ENCODE peak calls at places on chromosomes 13 and 19, in seven cellular contexts. G is A549, P is IMR-90, Z is WTC11, Y is H1, L is K562, K is HepG2. W is an unnamed sample.

GRCh38 chr19:35000647-35001501 is 751 bp downstream of the GRAMD1A start:
- DNase-seq in G (peak), P (peak), Z (peak), Y (peak), L (peak), K (peak), W (peak)

GRCh38 chr13:75881109-75881775 is 245.1 kb downstream of the LMO7 start:
- DNase-seq in G (no peak), P (peak), Z (no peak), Y (no peak), L (no peak), K (no peak), W (no peak)

GRCh38 chr13:50599927-50600326 is 243.6 kb downstream of the DLEU7 start:
- DNase-seq in G (no peak), P (no peak), Z (no peak), Y (no peak), L (no peak), K (no peak), W (no peak)

GRCh38 chr19:55172741-55173140 is 6.3 kb upstream of the DNAAF3 start:
- DNase-seq in G (no peak), P (peak), Z (no peak), Y (no peak), L (no peak), K (no peak), W (no peak)

GRCh38 chr19:3507371-3508120 is 1.4 kb downstream of the FZR1 start:
- DNase-seq in G (no peak), P (no peak), Z (peak), Y (no peak), L (peak), K (peak), W (peak)

GRCh38 chr13:80173224-80173623 is 167.7 kb downstream of the SPRY2 start:
- DNase-seq in G (no peak), P (no peak), Z (no peak), Y (no peak), L (no peak), K (no peak), W (no peak)

GRCh38 chr13:99983401-99984133 is 2.0 kb downstream of the ZIC2 start:
- DNase-seq in G (no peak), P (no peak), Z (no peak), Y (no peak), L (no peak), K (no peak), W (peak)

GRCh38 chr13:47859129-47859528 is 141.9 kb downstream of the SUCLA2 start:
- DNase-seq in G (no peak), P (no peak), Z (no peak), Y (no peak), L (no peak), K (no peak), W (no peak)

GRCh38 chr19:50556236-50557008 is 11.8 kb downstream of the LRRC4B start:
- DNase-seq in G (peak), P (peak), Z (peak), Y (peak), L (peak), K (peak), W (peak)

GRCh38 chr19:31534786-31535185 is 185.6 kb upstream of the TSHZ3 start:
- DNase-seq in G (no peak), P (no peak), Z (no peak), Y (no peak), L (no peak), K (no peak), W (no peak)

GRCh38 chr19:32497386-32497785 is 83.6 kb upstream of the PDCD5 start:
- DNase-seq in G (no peak), P (no peak), Z (no peak), Y (no peak), L (no peak), K (no peak), W (no peak)

GRCh38 chr19:6737284-6737872 is at the start of gene GPR108:
- DNase-seq in G (peak), P (peak), Z (peak), Y (peak), L (peak), K (peak), W (peak)

GRCh38 chr19:6464070-6464873 is at the start of gene CRB3:
- DNase-seq in G (peak), P (no peak), Z (peak), Y (peak), L (no peak), K (peak), W (no peak)

GRCh38 chr19:45404557-45405434 is at the start of gene PPP1R13L:
- DNase-seq in G (peak), P (peak), Z (peak), Y (no peak), L (peak), K (peak), W (peak)

GRCh38 chr19:35959040-35959967 is 23.1 kb downstream of the LRFN3 start:
- DNase-seq in G (no peak), P (no peak), Z (peak), Y (no peak), L (peak), K (no peak), W (peak)

GRCh38 chr13:64505511-64505910 is 2724.6 kb downstream of the PCDH9 start:
- DNase-seq in G (no peak), P (peak), Z (no peak), Y (no peak), L (no peak), K (no peak), W (no peak)

GRCh38 chr19:21321996-21322395 is 7.2 kb downstream of the ZNF708 start:
- DNase-seq in G (no peak), P (no peak), Z (no peak), Y (no peak), L (no peak), K (no peak), W (no peak)

GRCh38 chr13:20526664-20527063 is 1.0 kb upstream of the CRYL1 start:
- DNase-seq in G (no peak), P (peak), Z (no peak), Y (no peak), L (no peak), K (peak), W (no peak)

GRCh38 chr19:51686171-51686570 is 7.0 kb upstream of the SPACA6 start:
- DNase-seq in G (no peak), P (no peak), Z (no peak), Y (no peak), L (no peak), K (no peak), W (no peak)

GRCh38 chr19:13060964-13061927 is 41.4 kb downstream of the LYL1 start:
- DNase-seq in G (peak), P (peak), Z (peak), Y (no peak), L (peak), K (peak), W (peak)

GRCh38 chr13:34867590-34867989 is 74.5 kb upstream of the NBEA start:
- DNase-seq in G (no peak), P (peak), Z (no peak), Y (no peak), L (no peak), K (no peak), W (no peak)

GRCh38 chr13:87311165-87311564 is 360.0 kb upstream of the SLITRK5 start:
- DNase-seq in G (no peak), P (no peak), Z (no peak), Y (no peak), L (no peak), K (no peak), W (no peak)

GRCh38 chr19:48619692-48620565 is 623 bp downstream of the SPHK2 start:
- DNase-seq in G (no peak), P (no peak), Z (no peak), Y (no peak), L (peak), K (no peak), W (no peak)
- TF ChIP-seq USF2 in G (no peak), P (no peak), Z (no peak), Y (no peak), L (no peak), K (no peak), W (no peak)

GRCh38 chr19:58009666-58010301 is 7.2 kb upstream of the ZNF606 start:
- DNase-seq in G (peak), P (peak), Z (peak), Y (peak), L (peak), K (no peak), W (no peak)

GRCh38 chr19:58003153-58003828 is 671 bp upstream of the ZNF606 start:
- DNase-seq in G (no peak), P (no peak), Z (no peak), Y (no peak), L (no peak), K (no peak), W (no peak)

GRCh38 chr19:58007285-58007684 is 4.7 kb upstream of the ZNF606 start:
- DNase-seq in G (no peak), P (no peak), Z (peak), Y (no peak), L (no peak), K (peak), W (no peak)

GRCh38 chr19:58010507-58010906 is 7.9 kb upstream of the ZNF606 start:
- DNase-seq in G (no peak), P (no peak), Z (no peak), Y (no peak), L (no peak), K (no peak), W (no peak)

GRCh38 chr19:58009301-58009665 is 6.7 kb upstream of the ZNF606 start:
- DNase-seq in G (no peak), P (no peak), Z (no peak), Y (no peak), L (no peak), K (no peak), W (no peak)
- TF ChIP-seq USF2 in G (no peak), P (no peak), Z (no peak), Y (no peak), L (no peak), K (no peak), W (no peak)

DNA sequence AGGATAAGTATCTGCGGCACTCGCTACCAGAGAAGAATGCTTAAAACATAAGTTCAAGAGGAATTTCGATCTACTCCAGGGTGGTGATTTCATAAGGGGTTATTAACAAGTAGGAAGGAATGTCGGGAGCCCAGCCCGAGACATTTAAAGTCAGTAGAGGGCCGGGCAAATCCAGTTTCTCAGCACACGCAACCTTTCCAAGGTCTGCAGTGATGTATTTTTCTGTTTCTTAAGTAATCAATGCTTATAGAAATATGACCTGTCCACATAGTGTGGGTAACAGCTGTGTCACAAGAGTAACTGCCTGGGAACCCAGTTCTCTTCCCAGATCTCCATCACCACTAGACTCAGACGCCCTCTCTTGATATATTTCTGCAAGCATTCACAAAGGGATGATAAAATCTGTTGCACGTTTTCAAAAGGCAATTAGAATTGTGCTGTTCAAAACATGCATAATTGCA is 525.9 kb downstream of the MYO16 start:
- DNase-seq in G (no peak), P (peak), Z (no peak), Y (no peak), L (no peak), K (no peak), W (no peak)
- TF ChIP-seq USF2 in G (no peak), P (no peak), Z (no peak), Y (no peak), L (no peak), K (no peak), W (no peak)

DNA sequence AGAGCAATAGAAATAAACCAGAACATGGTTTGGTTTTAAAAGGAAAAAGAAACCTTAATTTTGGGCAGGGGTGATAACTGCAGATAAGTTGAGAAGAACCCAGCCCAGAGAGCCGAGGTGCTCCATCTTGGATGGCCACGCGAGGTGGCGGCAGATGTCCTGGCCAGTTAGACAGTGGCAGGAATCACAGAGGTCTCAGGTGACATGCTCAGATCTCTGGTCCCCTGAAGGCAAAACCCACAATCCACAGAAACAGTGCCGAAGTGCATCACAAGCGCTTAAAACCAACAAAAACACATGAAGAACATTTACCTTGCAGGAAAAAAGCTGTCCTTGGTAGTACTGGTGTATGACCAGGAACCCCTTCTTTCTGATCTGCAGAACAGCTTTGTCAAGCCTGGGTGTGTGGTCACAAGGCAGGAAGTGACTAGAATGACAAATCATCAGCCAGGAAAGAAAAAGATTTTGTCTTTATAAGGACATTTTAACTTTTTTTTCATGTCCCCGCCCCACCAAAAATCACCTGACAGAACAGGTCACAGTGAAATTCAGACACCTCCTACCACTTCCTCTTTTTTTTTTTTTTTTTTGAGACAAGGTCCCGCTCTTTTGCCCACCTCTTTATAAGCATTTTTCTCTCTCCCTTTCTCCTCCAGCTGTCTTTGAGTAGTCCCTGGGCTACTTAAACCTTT is at the start of gene LCP1:
- DNase-seq in G (no peak), P (no peak), Z (no peak), Y (no peak), L (peak), K (no peak), W (no peak)
- TF ChIP-seq USF2 in G (no peak), P (no peak), Z (no peak), Y (no peak), L (no peak), K (no peak), W (no peak)

DNA sequence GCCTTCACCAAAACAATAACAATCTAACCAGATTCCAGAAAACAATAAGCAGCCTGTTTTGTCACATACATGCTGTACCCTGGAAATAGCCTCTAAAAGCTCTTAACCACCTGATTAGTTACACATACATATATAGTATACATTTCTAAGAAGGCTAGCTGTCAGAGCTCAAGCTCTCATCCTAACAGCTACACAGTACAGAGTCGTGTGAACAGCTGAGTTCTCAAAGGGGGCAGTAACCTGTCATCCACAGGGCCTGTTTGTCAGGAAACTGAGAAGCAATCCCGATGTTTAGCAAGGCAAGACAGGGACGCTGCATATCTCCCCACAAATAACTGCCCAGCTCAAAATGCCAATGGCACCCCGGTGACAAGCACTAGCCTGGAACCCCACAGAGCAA is 56.9 kb downstream of the STK24 start:
- DNase-seq in G (no peak), P (no peak), Z (no peak), Y (no peak), L (no peak), K (no peak), W (no peak)
- TF ChIP-seq USF2 in G (no peak), P (no peak), Z (no peak), Y (no peak), L (no peak), K (no peak), W (no peak)

GRCh38 chr13:97502691-97503090 is 68.7 kb downstream of the RAP2A start:
- DNase-seq in G (no peak), P (no peak), Z (no peak), Y (no peak), L (no peak), K (no peak), W (no peak)

GRCh38 chr13:97505022-97505421 is 71.1 kb downstream of the RAP2A start:
- DNase-seq in G (no peak), P (no peak), Z (no peak), Y (no peak), L (no peak), K (no peak), W (no peak)

GRCh38 chr13:97502192-97502591 is 68.2 kb downstream of the RAP2A start:
- DNase-seq in G (no peak), P (peak), Z (no peak), Y (no peak), L (no peak), K (no peak), W (no peak)

DNA sequence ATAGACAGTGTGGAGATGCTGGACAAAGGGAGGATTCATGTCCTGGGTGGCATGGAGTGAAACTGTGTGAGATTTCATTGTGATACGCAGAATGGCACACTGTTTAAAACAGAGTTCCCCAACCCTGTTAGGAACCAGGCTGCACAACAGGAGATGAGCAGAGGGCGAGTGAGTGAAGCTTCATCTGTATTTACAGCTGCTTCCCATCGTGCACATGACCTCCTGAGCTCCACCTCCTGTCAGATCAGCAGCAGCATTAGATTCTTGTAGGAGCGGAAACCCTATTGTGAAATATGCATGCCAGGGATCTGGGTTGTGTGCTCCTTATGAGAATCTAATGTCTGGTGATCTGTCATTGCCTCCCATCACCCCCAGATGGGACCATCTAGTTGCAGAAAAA is 72.5 kb downstream of the RAP2A start:
- DNase-seq in G (no peak), P (peak), Z (no peak), Y (no peak), L (no peak), K (no peak), W (no peak)
- TF ChIP-seq USF2 in G (no peak), P (no peak), Z (no peak), Y (no peak), L (no peak), K (no peak), W (no peak)

GRCh38 chr19:38664503-38665211 is 17.2 kb downstream of the ACTN4 start:
- DNase-seq in G (no peak), P (no peak), Z (no peak), Y (no peak), L (peak), K (no peak), W (no peak)
- TF ChIP-seq USF2 in G (no peak), P (no peak), Z (no peak), Y (no peak), L (no peak), K (no peak), W (no peak)